ENCODE peak calls at places on chromosomes 5 and 9, in six cellular contexts. Y is nephron progenitor cell, B is right atrium auricular region, X is progenitor cell of endocrine pancreas, P is stomach, Z is AG04449. M is an unnamed sample.

GRCh38 chr9:76987594-76988200 is 31.8 kb upstream of the FOXB2 start:
- DNase-seq in Y (peak; percentile 18), B (no peak), X (no peak), P (no peak), Z (peak; percentile 7), M (no peak)

GRCh38 chr5:24391816-24392215 is 253.0 kb downstream of the CDH10 start:
- DNase-seq in Y (no peak), B (no peak), X (no peak), P (no peak), Z (no peak), M (no peak)

GRCh38 chr9:27212621-27213020 is 84.3 kb downstream of the EQTN start:
- DNase-seq in Y (no peak), B (no peak), X (no peak), P (no peak), Z (no peak), M (no peak)

GRCh38 chr5:1789838-1790462 is 9.7 kb downstream of the MRPL36 start:
- DNase-seq in Y (no peak), B (no peak), X (no peak), P (no peak), Z (peak; percentile 69), M (no peak)

GRCh38 chr5:78972654-78973428 is 12.3 kb downstream of the ARSB start:
- DNase-seq in Y (no peak), B (no peak), X (no peak), P (peak; percentile 43), Z (no peak), M (no peak)

GRCh38 chr9:77063645-77064285 is 44.3 kb downstream of the FOXB2 start:
- DNase-seq in Y (no peak), B (no peak), X (no peak), P (no peak), Z (peak; percentile 19), M (no peak)

GRCh38 chr5:108935602-108936001 is 187.9 kb downstream of the FER start:
- DNase-seq in Y (no peak), B (no peak), X (no peak), P (no peak), Z (no peak), M (no peak)

GRCh38 chr5:39652036-39652435 is 227.3 kb upstream of the DAB2 start:
- DNase-seq in Y (no peak), B (no peak), X (no peak), P (no peak), Z (no peak), M (no peak)

GRCh38 chr9:94490465-94490864 is 64.4 kb upstream of the PCAT7 start:
- DNase-seq in Y (peak; percentile 41), B (no peak), X (no peak), P (no peak), Z (no peak), M (no peak)

GRCh38 chr5:169753795-169754194 is 116.7 kb downstream of the DOCK2 start:
- DNase-seq in Y (no peak), B (no peak), X (no peak), P (no peak), Z (peak; percentile 71), M (peak; percentile 52)

GRCh38 chr5:65117525-65117924 is 348.8 kb downstream of the CWC27 start:
- DNase-seq in Y (no peak), B (no peak), X (no peak), P (no peak), Z (no peak), M (no peak)

GRCh38 chr5:94243612-94244011 is 374.8 kb downstream of the KIAA0825 start:
- DNase-seq in Y (no peak), B (no peak), X (no peak), P (no peak), Z (peak; percentile 40), M (no peak)

GRCh38 chr5:142576303-142576702 is 109.6 kb downstream of the FGF1 start:
- DNase-seq in Y (no peak), B (no peak), X (no peak), P (no peak), Z (no peak), M (no peak)

GRCh38 chr5:99004960-99005359 is 76.2 kb upstream of the CHD1 start:
- DNase-seq in Y (no peak), B (no peak), X (no peak), P (no peak), Z (no peak), M (no peak)

DNA sequence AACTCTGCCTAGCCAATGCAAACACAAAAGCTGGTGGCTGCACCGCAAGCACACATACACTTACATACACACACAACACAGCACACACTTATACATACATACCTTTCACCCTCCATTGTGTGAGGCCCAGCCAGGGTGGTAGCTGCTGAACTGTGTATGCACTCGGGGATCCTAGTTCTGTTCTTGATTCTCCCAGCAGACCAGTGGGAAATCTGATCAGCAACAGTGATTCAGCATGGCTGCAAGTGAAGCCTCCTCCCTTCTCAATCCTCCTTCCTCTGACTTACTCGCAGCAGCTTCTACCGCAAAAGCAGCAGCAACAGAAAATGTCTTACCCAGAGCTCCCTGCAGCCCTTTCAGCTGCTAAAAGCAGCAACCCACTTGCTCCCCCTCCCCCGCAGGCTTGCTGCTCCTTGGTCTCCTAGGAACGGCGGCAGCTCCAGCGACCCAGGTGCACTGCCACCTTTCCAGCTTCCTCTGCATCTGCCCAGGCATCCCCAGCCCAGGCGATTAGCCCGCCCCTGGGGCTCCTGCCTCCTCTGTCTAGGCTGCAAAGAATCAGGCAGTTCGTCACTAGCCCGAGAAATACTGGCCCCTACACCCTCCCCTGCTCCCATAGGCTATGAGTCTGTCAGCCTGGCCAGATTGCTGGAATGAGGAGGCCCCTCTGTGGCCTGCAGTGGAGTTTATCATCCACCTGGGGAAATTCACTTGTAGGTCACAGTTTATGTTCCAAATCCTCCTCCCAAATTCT is at the start of gene KLHL3:
- DNase-seq in Y (peak; percentile 66), B (peak; percentile 59), X (peak; percentile 52), P (peak; percentile 46), Z (no peak), M (no peak)
- TF ChIP-seq CTCF in Y (no peak), B (no peak), X (peak; percentile 23), P (no peak), Z (peak; percentile 12), M (peak; percentile 21)

GRCh38 chr9:136665704-136666363 is 3.1 kb downstream of the EGFL7 start:
- DNase-seq in Y (peak; percentile 67), B (no peak), X (no peak), P (no peak), Z (no peak), M (no peak)

GRCh38 chr9:136666364-136667216 is 3.9 kb downstream of the EGFL7 start:
- DNase-seq in Y (no peak), B (no peak), X (no peak), P (no peak), Z (no peak), M (no peak)

GRCh38 chr9:136664799-136665082 is 2.0 kb downstream of the EGFL7 start:
- DNase-seq in Y (no peak), B (no peak), X (no peak), P (no peak), Z (no peak), M (no peak)

GRCh38 chr9:136664000-136664798 is 1.5 kb downstream of the EGFL7 start:
- DNase-seq in Y (no peak), B (no peak), X (no peak), P (no peak), Z (no peak), M (no peak)

DNA sequence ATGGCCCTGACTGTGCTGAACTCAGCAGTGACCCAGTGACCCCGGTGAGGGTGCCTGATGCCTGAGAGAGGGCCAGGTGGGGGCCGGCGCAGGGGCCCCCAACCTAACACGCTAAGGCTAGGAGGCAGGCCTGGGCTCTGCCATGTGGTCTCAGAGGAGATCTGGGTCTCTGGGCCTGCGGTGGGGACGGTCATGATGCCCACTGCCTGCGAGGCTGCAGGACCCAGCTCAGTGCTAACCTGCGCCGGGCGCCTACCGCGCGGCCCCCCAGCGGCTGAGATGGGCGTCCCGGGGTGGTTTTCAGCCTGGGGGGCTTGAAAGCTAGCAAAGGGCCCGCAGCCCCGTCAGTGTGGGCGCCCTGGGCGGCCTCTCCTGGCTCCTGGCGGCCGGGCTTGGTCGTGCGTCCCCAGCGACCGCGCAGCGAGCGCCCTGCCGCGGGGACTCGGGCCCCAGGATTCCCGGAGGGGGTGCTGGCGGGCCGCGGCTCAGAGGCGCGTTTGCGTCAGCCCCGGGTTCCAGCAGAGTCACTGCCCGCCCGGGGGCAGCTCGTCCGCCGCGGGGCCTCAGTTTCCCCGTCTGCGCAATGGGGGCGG is 2.5 kb downstream of the EGFL7 start:
- DNase-seq in Y (peak; percentile 62), B (no peak), X (peak; percentile 52), P (no peak), Z (no peak), M (no peak)
- TF ChIP-seq CTCF in Y (peak; percentile 25), B (no peak), X (peak; percentile 57), P (peak; percentile 19), Z (peak; percentile 23), M (peak; percentile 4)

GRCh38 chr9:31124389-31124788 is 1260.1 kb upstream of the ACO1 start:
- DNase-seq in Y (no peak), B (no peak), X (no peak), P (no peak), Z (no peak), M (no peak)

GRCh38 chr9:31119882-31120481 is 1264.5 kb upstream of the ACO1 start:
- DNase-seq in Y (no peak), B (no peak), X (no peak), P (peak; percentile 27), Z (no peak), M (no peak)
- TF ChIP-seq CTCF in Y (peak; percentile 41), B (no peak), X (peak; percentile 57), P (peak; percentile 43), Z (no peak), M (no peak)

GRCh38 chr9:121107041-121107440 is 32.3 kb downstream of the CNTRL start:
- DNase-seq in Y (no peak), B (no peak), X (no peak), P (no peak), Z (no peak), M (no peak)
- TF ChIP-seq CTCF in Y (no peak), B (no peak), X (peak; percentile 23), P (no peak), Z (no peak), M (no peak)

GRCh38 chr9:136969774-136970173 is 7.5 kb upstream of the PTGDS start:
- DNase-seq in Y (no peak), B (no peak), X (no peak), P (no peak), Z (no peak), M (no peak)
- TF ChIP-seq CTCF in Y (no peak), B (no peak), X (no peak), P (no peak), Z (no peak), M (no peak)

DNA sequence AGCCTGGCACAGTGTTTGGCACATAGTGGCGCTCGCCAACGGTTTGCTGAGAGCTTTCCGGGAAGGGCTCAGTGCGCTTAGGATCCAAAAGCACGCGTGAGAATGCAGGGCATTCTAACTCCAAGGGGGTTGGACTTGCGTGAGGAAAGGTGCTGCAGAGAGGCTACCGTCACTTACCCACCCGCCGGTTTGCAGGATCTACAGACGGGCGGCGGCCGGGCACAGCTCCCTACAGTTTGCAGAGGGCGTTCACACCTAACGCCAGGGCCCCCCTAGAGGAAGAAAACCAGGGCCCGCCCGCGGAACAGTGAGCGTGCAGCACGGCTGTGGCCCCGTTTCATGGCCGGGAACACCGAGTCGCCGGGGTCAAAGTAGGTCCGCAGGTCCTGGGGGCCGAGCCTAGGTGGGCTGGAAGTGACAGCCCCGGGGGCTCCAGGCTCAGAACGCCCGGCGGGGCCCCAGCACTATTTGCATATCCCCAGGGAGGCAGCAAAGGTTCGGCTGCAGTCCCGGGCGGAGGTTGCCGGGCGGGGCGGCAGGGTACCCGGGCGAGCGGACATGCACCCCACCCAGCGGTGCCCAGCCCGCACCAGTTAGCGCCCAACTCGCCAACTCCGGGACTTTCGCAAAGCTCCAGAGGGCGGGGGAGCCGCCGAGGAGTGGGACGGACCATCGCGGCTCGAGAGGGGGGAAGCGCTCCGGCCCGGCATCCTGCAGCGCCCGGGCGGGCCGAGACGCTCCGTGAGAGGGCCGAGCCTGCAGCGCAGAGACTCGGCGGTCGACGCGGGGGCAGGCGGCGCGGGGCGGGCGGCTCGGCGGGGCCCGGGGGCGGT is 498 bp upstream of the GALNT10 start:
- DNase-seq in Y (peak; percentile 83), B (peak; percentile 82), X (peak; percentile 57), P (peak; percentile 89), Z (no peak), M (peak; percentile 54)
- TF ChIP-seq CTCF in Y (no peak), B (peak; percentile 29), X (peak; percentile 50), P (peak; percentile 7), Z (peak; percentile 48), M (peak; percentile 46)

M was measured in AG09319.